ENCODE peak calls at places on chromosomes 11 and 22, in six cellular contexts. W, O, X, H, Q and N are unnamed samples.

GRCh38 chr11:28727254-28727653 is 619.1 kb downstream of the METTL15 start:
- DNase-seq in W (no peak), O (no peak), X (no peak), H (no peak), Q (no peak), N (peak; percentile 16)

GRCh38 chr11:73178681-73179080 is 36.6 kb upstream of the FCHSD2 start:
- DNase-seq in W (no peak), O (no peak), X (no peak), H (no peak), Q (no peak), N (no peak)

GRCh38 chr11:75146711-75147110 is 4.2 kb upstream of the SLCO2B1 start:
- DNase-seq in W (no peak), O (no peak), X (no peak), H (no peak), Q (no peak), N (no peak)

GRCh38 chr22:49701380-49702067 is 126.1 kb downstream of the BRD1 start:
- DNase-seq in W (no peak), O (no peak), X (no peak), H (no peak), Q (no peak), N (no peak)

GRCh38 chr22:41512421-41513194 is 31.7 kb downstream of the POLR3H start:
- DNase-seq in W (no peak), O (peak; percentile 46), X (no peak), H (peak; percentile 34), Q (no peak), N (peak; percentile 57)

GRCh38 chr11:118156531-118157185 is 4.0 kb upstream of the SCN4B start:
- DNase-seq in W (no peak), O (no peak), X (no peak), H (no peak), Q (peak; percentile 66), N (no peak)

GRCh38 chr11:85889676-85890579 is 34.7 kb downstream of the CCDC83 start:
- DNase-seq in W (no peak), O (no peak), X (no peak), H (peak; percentile 84), Q (no peak), N (peak; percentile 33)

GRCh38 chr11:87097582-87097981 is 59.8 kb downstream of the TMEM135 start:
- DNase-seq in W (peak; percentile 61), O (no peak), X (peak; percentile 8), H (no peak), Q (no peak), N (no peak)

GRCh38 chr22:42171417-42171816 is 40.8 kb upstream of the CYP2D6 start:
- DNase-seq in W (no peak), O (no peak), X (no peak), H (no peak), Q (no peak), N (no peak)

GRCh38 chr11:66912963-66913362 is 45.2 kb downstream of the PC start:
- DNase-seq in W (no peak), O (no peak), X (no peak), H (no peak), Q (no peak), N (no peak)

GRCh38 chr11:70087446-70088167 is 9.5 kb downstream of the ANO1 start:
- DNase-seq in W (no peak), O (no peak), X (no peak), H (no peak), Q (peak; percentile 76), N (no peak)

GRCh38 chr22:50318698-50319411 is 8.0 kb downstream of the DENND6B start:
- DNase-seq in W (no peak), O (no peak), X (no peak), H (no peak), Q (no peak), N (no peak)

GRCh38 chr11:69721061-69721460 is 17.2 kb upstream of the FGF19 start:
- DNase-seq in W (no peak), O (no peak), X (no peak), H (no peak), Q (no peak), N (no peak)

GRCh38 chr11:47355283-47356128 is 3.0 kb upstream of the MYBPC3 start:
- DNase-seq in W (peak; percentile 99), O (peak; percentile 96), X (no peak), H (peak; percentile 70), Q (peak; percentile 95), N (peak; percentile 98)

GRCh38 chr22:31122532-31123291 is at the start of gene INPP5J:
- DNase-seq in W (peak; percentile 84), O (peak; percentile 59), X (no peak), H (no peak), Q (peak; percentile 75), N (no peak)

GRCh38 chr11:113773416-113774173 is at the start of gene ZW10:
- DNase-seq in W (peak; percentile 96), O (peak; percentile 98), X (peak; percentile 95), H (peak; percentile 85), Q (peak; percentile 99), N (peak; percentile 99)

GRCh38 chr11:118930152-118930712 is 4.5 kb upstream of the BCL9L start:
- DNase-seq in W (peak; percentile 98), O (peak; percentile 82), X (peak; percentile 74), H (no peak), Q (peak; percentile 86), N (no peak)

GRCh38 chr22:17974703-17975372 is 49.5 kb downstream of the MICAL3 start:
- DNase-seq in W (no peak), O (no peak), X (peak; percentile 54), H (no peak), Q (no peak), N (no peak)

GRCh38 chr11:21364866-21365624 is 695.7 kb downstream of the NELL1 start:
- DNase-seq in W (no peak), O (no peak), X (no peak), H (no peak), Q (no peak), N (no peak)

GRCh38 chr22:24834845-24835570 is 29.0 kb downstream of the SGSM1 start:
- DNase-seq in W (peak; percentile 38), O (no peak), X (no peak), H (no peak), Q (no peak), N (peak; percentile 8)

GRCh38 chr22:44205713-44206645 is 25.3 kb downstream of the PARVG start:
- DNase-seq in W (no peak), O (no peak), X (no peak), H (no peak), Q (no peak), N (no peak)

GRCh38 chr11:118081241-118081958 is 4.5 kb downstream of the TMPRSS4 start:
- DNase-seq in W (no peak), O (no peak), X (no peak), H (no peak), Q (no peak), N (no peak)

GRCh38 chr11:117911694-117912093 is 17.5 kb downstream of the TMPRSS13 start:
- DNase-seq in W (no peak), O (no peak), X (no peak), H (no peak), Q (no peak), N (no peak)

GRCh38 chr11:30197869-30198268 is 32.9 kb upstream of the FSHB start:
- DNase-seq in W (no peak), O (no peak), X (no peak), H (no peak), Q (no peak), N (no peak)

GRCh38 chr11:87122852-87123251 is 85.1 kb downstream of the TMEM135 start:
- DNase-seq in W (no peak), O (no peak), X (no peak), H (no peak), Q (no peak), N (no peak)

GRCh38 chr11:2857918-2858317 is 27.7 kb downstream of the CDKN1C start:
- DNase-seq in W (no peak), O (no peak), X (no peak), H (no peak), Q (no peak), N (no peak)

DNA sequence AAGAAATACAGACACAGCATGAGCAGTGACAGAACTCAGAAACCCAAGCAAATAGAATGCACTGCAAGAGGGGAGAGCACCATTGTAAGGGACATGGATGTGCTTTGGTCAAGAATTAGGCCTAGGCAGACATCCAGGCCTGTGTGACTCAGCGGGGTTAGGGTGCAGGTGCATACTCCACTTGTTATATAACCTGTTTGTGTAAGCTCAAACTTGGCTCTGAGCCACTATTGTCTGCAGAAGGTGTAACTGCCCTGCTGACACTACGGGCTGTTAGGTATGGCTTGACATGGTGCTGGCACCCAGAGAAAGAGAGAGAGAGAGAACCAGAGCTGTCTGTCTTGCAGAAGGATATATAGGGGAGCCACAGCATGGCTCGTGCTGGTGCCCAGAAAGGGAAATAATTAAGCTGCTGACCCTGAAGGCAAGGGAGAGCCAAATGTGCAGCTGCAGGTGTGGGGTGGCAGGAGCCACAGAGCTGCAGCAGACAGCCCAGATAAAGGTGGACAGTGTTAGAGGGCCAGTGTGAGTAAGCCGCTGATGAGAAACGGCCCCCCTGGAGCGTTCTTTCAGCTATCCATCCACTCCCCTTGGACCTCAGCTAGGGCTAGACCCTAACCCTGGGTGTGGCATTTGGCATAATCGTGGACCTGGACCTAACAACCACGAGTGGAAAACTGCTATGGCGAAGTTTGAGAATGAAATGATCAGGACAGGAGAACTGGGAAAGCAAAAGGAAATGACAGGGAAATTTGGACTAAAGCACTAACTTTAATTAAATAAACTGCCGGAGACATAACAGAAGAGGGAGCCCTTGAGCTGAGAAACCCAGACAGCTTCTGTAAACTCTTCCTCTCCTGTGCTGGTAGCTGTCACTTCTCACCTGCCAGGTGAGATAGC is 253.0 kb upstream of the CCDC179 start:
- DNase-seq in W (peak; percentile 87), O (no peak), X (no peak), H (peak; percentile 42), Q (no peak), N (peak; percentile 19)
- TF ChIP-seq CTCF in W (peak; percentile 46), O (peak; percentile 50), X (peak; percentile 54), H (peak; percentile 72), Q (peak; percentile 49), N (peak; percentile 47)

GRCh38 chr22:36252754-36253522 is at the start of gene APOL1:
- DNase-seq in W (peak; percentile 71), O (peak; percentile 37), X (peak; percentile 40), H (no peak), Q (no peak), N (no peak)
- H3K4me3 ChIP-seq in W (peak within 1 kb of the TSS; percentile 49), O (peak within 1 kb of the TSS; percentile 67), X (peak within 1 kb of the TSS; percentile 82), H (peak within 1 kb of the TSS; percentile 11), Q (peak within 1 kb of the TSS; percentile 26), N (peak within 1 kb of the TSS; percentile 22)

GRCh38 chr11:35420371-35420770 is 1.0 kb upstream of the SLC1A2 start:
- DNase-seq in W (no peak), O (no peak), X (no peak), H (no peak), Q (peak; percentile 57), N (no peak)
- TF ChIP-seq CTCF in W (no peak), O (no peak), X (no peak), H (no peak), Q (no peak), N (no peak)

GRCh38 chr11:63532799-63533475 is 3.7 kb upstream of the PLAAT4 start:
- DNase-seq in W (no peak), O (no peak), X (no peak), H (no peak), Q (no peak), N (no peak)
- H3K4me3 ChIP-seq in W (no peak overlapping the region), O (no peak overlapping the region), X (no peak overlapping the region), H (no peak overlapping the region), Q (no peak overlapping the region), N (no peak overlapping the region)

DNA sequence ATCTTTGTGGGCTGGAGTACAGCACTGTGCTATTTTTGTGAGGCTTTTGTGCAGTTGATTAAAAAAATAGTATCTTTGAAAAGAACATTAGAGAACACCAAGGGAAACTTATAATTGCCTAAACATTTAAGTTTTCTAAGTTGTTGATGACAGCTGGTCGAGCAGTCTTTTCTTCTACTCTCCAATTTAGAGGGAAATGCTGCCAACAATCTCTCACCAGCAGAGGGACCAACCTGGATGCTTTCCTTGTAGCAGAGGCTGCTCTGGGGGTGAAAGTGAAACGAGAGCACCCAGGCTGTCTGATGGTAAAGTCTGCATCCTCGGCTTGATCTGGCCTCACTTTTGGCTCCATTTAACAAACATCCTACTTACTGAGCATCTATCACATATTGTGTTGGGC is 1286.5 kb upstream of the TENM4 start:
- DNase-seq in W (peak; percentile 17), O (no peak), X (peak; percentile 15), H (no peak), Q (no peak), N (no peak)
- TF ChIP-seq CTCF in W (no peak), O (peak; percentile 29), X (peak; percentile 53), H (peak; percentile 47), Q (no peak), N (peak; percentile 10)